ENCODE peak calls at places on chromosomes 2 and 18, in ten cellular contexts. G, X, Z, N, J, C, S, D, P and H are unnamed samples.

GRCh38 chr2:198312621-198313483 is 508.5 kb downstream of the PLCL1 start:
- DNase-seq in X (no peak), G (no peak), D (no peak), Z (no peak), P (no peak), S (no peak), J (no peak), C (no peak), N (no peak), H (no peak)

GRCh38 chr2:166314022-166314759 is 61.6 kb downstream of the SCN9A start:
- DNase-seq in J (no peak), Z (no peak), X (no peak), G (no peak), N (no peak), D (no peak), P (peak; percentile 38), S (no peak), C (no peak), H (no peak)

GRCh38 chr18:62248313-62248712 is 61.3 kb downstream of the RELCH start:
- DNase-seq in X (no peak), J (no peak), P (no peak), N (no peak), G (no peak), Z (no peak), D (no peak), C (no peak), S (no peak), H (no peak)

GRCh38 chr2:149028891-149029290 is 9.6 kb upstream of the LYPD6B start:
- DNase-seq in J (no peak), P (no peak), S (no peak), D (no peak), X (no peak), Z (no peak), C (no peak), N (no peak), G (no peak), H (no peak)

GRCh38 chr2:189534854-189535253 is 45.7 kb downstream of the SLC40A1 start:
- DNase-seq in Z (no peak), X (no peak), D (no peak), C (no peak), J (no peak), S (no peak), N (no peak), P (no peak), G (no peak), H (no peak)

GRCh38 chr2:11502740-11503292 is 31.0 kb upstream of the GREB1 start:
- DNase-seq in P (no peak), J (no peak), Z (no peak), N (no peak), D (no peak), C (no peak), S (no peak), G (no peak), X (no peak), H (no peak)

GRCh38 chr2:219142329-219142728 is 18.3 kb downstream of the NHEJ1 start:
- DNase-seq in Z (no peak), P (peak; percentile 97), N (no peak), S (no peak), X (no peak), D (no peak), J (no peak), G (peak; percentile 57), C (no peak), H (no peak)

GRCh38 chr2:80473806-80474205 is 169.3 kb upstream of the LRRTM1 start:
- DNase-seq in G (no peak), J (no peak), X (no peak), N (no peak), P (no peak), D (no peak), Z (no peak), S (no peak), C (no peak), H (no peak)

GRCh38 chr2:160736629-160737028 is 243.0 kb upstream of the RBMS1 start:
- DNase-seq in P (peak; percentile 19), N (no peak), J (no peak), Z (no peak), S (no peak), X (no peak), D (no peak), C (no peak), G (no peak), H (peak; percentile 22)

GRCh38 chr18:37565985-37566478 is 434 bp upstream of the CELF4 start:
- DNase-seq in C (peak; percentile 70), G (no peak), S (no peak), P (peak; percentile 21), D (no peak), Z (peak; percentile 49), X (no peak), J (no peak), N (no peak), H (no peak)

GRCh38 chr18:3230401-3231334 is 10.9 kb upstream of the MYOM1 start:
- DNase-seq in S (no peak), X (no peak), J (no peak), P (peak; percentile 94), Z (no peak), D (no peak), G (no peak), C (no peak), N (no peak), H (no peak)

GRCh38 chr2:143205106-143205764 is 76.0 kb downstream of the ARHGAP15 start:
- DNase-seq in D (no peak), S (peak; percentile 19), C (no peak), P (peak; percentile 24), X (no peak), N (peak; percentile 47), G (no peak), J (no peak), Z (no peak), H (no peak)

GRCh38 chr2:96984300-96984699 is 2.1 kb downstream of the FAM178B start:
- DNase-seq in Z (no peak), C (no peak), P (no peak), N (no peak), D (no peak), S (no peak), G (no peak), X (no peak), J (no peak), H (no peak)

GRCh38 chr2:23767871-23768611 is 158.9 kb downstream of the ATAD2B start:
- DNase-seq in P (no peak), J (no peak), S (no peak), C (no peak), D (no peak), G (no peak), X (no peak), Z (no peak), N (no peak), H (no peak)

GRCh38 chr2:37886745-37887144 is 38.3 kb upstream of the RMDN2 start:
- DNase-seq in S (no peak), X (no peak), N (no peak), C (no peak), J (no peak), D (no peak), Z (no peak), P (no peak), G (no peak), H (no peak)

GRCh38 chr2:127984551-127984950 is 43.3 kb downstream of the SAP130 start:
- DNase-seq in Z (no peak), P (no peak), J (no peak), S (no peak), D (no peak), C (no peak), X (no peak), N (no peak), G (no peak), H (no peak)

GRCh38 chr18:24586662-24587360 is 126.4 kb downstream of the HRH4 start:
- DNase-seq in Z (no peak), C (no peak), S (no peak), P (no peak), X (no peak), N (no peak), D (no peak), J (no peak), G (no peak), H (no peak)

GRCh38 chr18:9994701-9995100 is 80.9 kb downstream of the VAPA start:
- DNase-seq in N (no peak), D (no peak), X (no peak), J (no peak), Z (no peak), P (no peak), S (no peak), G (no peak), C (no peak), H (no peak)

GRCh38 chr2:3201296-3201695 is 176.3 kb downstream of the EIPR1 start:
- DNase-seq in S (no peak), X (no peak), C (no peak), P (no peak), N (no peak), G (no peak), J (no peak), D (no peak), Z (no peak), H (no peak)

GRCh38 chr2:72917875-72918660 is 749 bp downstream of the EMX1 start:
- DNase-seq in Z (no peak), C (no peak), P (no peak), D (no peak), X (no peak), J (no peak), N (no peak), S (peak; percentile 43), G (no peak), H (peak; percentile 72)

GRCh38 chr18:45733535-45733934 is 9.6 kb downstream of the SLC14A1 start:
- DNase-seq in G (no peak), S (no peak), D (no peak), X (no peak), J (no peak), N (no peak), P (no peak), Z (no peak), C (no peak), H (no peak)

GRCh38 chr2:14743883-14744282 is 111.4 kb downstream of the LRATD1 start:
- DNase-seq in P (no peak), X (no peak), G (no peak), J (no peak), D (no peak), C (no peak), Z (no peak), N (no peak), S (no peak), H (no peak)

GRCh38 chr2:228731517-228731916 is 539.6 kb downstream of the PID1 start:
- DNase-seq in J (no peak), P (peak; percentile 37), N (no peak), G (no peak), X (no peak), D (no peak), S (no peak), Z (no peak), C (no peak), H (no peak)

GRCh38 chr2:54360055-54360792 is 95.9 kb upstream of the SPTBN1 start:
- DNase-seq in P (no peak), S (no peak), C (no peak), J (no peak), X (no peak), N (no peak), G (peak; percentile 40), Z (no peak), D (no peak), H (no peak)